ENCODE peak calls at places on chromosomes 12 and 14, in four cellular contexts. F is heart right ventricle, B is tibial artery, A is gastrocnemius medialis. O is an unnamed sample.

GRCh38 chr12:111607239-111607638 is 8.1 kb upstream of the ATXN2 start:
- DNase-seq in B (no peak), F (no peak), A (no peak), O (no peak)

GRCh38 chr12:85866929-85867776 is 6.9 kb upstream of the NTS start:
- DNase-seq in F (peak), B (no peak), A (no peak), O (no peak)

GRCh38 chr12:21615441-21615840 is 10.8 kb upstream of the GYS2 start:
- DNase-seq in A (no peak), F (no peak), B (no peak), O (no peak)

GRCh38 chr12:29073631-29074239 is 75.3 kb upstream of the FAR2 start:
- DNase-seq in A (no peak), B (no peak), F (peak), O (no peak)

GRCh38 chr12:18895946-18896345 is 158.0 kb downstream of the CAPZA3 start:
- DNase-seq in F (peak), B (no peak), A (no peak), O (no peak)

GRCh38 chr12:47636908-47637780 is 68.7 kb downstream of the RPAP3 start:
- DNase-seq in A (no peak), B (peak), F (no peak), O (no peak)

GRCh38 chr12:114562654-114563053 is 121.3 kb downstream of the TBX3 start:
- DNase-seq in F (no peak), B (no peak), A (no peak), O (no peak)

GRCh38 chr14:105419305-105420091 is at the start of gene MTA1:
- DNase-seq in F (no peak), A (no peak), B (no peak), O (no peak)

GRCh38 chr12:124557518-124558223 is 9.7 kb downstream of the NCOR2 start:
- DNase-seq in B (no peak), F (no peak), A (no peak), O (no peak)

GRCh38 chr12:109475993-109476806 is 900 bp downstream of the KCTD10 start:
- DNase-seq in F (no peak), B (no peak), A (no peak), O (no peak)

GRCh38 chr12:2092890-2093289 is 40.1 kb downstream of the CACNA1C start:
- DNase-seq in B (peak), A (no peak), F (peak), O (no peak)

GRCh38 chr12:87760943-87761342 is 268.3 kb downstream of the C12orf50 start:
- DNase-seq in A (no peak), F (no peak), B (no peak), O (no peak)

GRCh38 chr12:132327351-132328171 is 1.8 kb downstream of the GALNT9 start:
- DNase-seq in F (no peak), A (peak), B (peak), O (peak)
- H3K27ac ChIP-seq in F (no peak), A (no peak), B (no peak), O (no peak)

GRCh38 chr12:50082644-50083043 is 2.5 kb upstream of the SMARCD1 start:
- DNase-seq in B (no peak), A (no peak), F (no peak), O (no peak)
- H3K27ac ChIP-seq in B (no peak), A (no peak), F (no peak), O (no peak)

GRCh38 chr12:6818246-6819006 is 3.2 kb upstream of the GPR162 start:
- DNase-seq in B (no peak), F (no peak), A (no peak), O (no peak)
- H3K27ac ChIP-seq in B (no peak), F (no peak), A (no peak), O (no peak)

GRCh38 chr14:24804813-24805212 is 170.8 kb upstream of the GZMB start:
- DNase-seq in A (no peak), B (no peak), F (no peak), O (no peak)

GRCh38 chr14:24808412-24808811 is 174.4 kb upstream of the GZMB start:
- DNase-seq in B (no peak), F (no peak), A (no peak), O (no peak)

GRCh38 chr14:24803933-24804494 is 170.0 kb upstream of the GZMB start:
- DNase-seq in B (no peak), F (no peak), A (no peak), O (no peak)

GRCh38 chr14:24809147-24809546 is 175.2 kb upstream of the GZMB start:
- DNase-seq in B (no peak), A (no peak), F (no peak), O (no peak)

GRCh38 chr14:24806061-24806678 is 172.2 kb upstream of the GZMB start:
- DNase-seq in A (no peak), B (peak), F (peak), O (peak)
- H3K27ac ChIP-seq in A (no peak), B (no peak), F (no peak), O (no peak)

DNA sequence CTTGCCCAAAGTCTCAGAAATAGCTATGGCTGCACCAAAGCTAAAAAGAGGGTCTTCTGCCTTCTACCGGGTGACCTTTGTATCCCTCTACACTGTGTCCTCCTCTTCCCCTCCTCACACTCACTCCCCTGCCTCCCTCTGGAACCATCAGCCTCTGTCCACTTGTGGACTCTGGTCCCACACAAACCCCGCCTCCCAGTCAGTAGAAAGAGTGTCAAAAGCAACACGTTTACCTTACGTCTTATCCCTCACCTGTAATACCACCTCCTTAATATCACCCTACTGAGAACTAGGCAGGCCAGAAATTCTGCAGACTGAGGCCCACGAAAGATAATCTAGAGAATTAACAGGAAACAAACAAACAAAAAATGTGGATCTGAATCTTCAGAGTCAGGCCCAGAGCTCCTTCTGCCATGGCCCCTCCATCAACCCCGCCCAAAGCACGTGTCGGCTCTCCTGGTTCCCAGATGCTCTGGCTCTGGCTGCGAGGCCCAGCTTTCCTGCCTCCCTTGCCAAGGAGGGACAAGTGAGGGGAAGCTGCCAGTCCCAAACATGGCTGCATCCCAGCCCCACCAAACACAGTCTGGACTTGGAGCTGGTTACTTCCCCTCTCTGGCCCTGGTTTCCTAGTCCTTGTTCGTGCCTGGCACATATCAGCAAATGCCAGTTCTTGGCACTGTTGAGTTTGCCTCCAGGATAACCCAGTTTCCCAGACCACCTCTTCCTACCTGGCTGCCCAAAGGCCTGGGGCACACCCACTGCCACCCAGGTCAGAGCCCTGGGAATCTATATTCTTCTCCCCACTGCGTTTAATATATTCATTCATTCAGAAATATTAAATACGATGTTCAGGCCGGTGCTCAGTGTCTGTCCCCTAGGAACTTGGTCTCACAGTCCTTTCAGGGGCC is 2.7 kb downstream of the ACTN1 start:
- DNase-seq in F (peak), A (no peak), B (peak), O (no peak)
- H3K27ac ChIP-seq in F (no peak), A (peak), B (peak), O (peak)

DNA sequence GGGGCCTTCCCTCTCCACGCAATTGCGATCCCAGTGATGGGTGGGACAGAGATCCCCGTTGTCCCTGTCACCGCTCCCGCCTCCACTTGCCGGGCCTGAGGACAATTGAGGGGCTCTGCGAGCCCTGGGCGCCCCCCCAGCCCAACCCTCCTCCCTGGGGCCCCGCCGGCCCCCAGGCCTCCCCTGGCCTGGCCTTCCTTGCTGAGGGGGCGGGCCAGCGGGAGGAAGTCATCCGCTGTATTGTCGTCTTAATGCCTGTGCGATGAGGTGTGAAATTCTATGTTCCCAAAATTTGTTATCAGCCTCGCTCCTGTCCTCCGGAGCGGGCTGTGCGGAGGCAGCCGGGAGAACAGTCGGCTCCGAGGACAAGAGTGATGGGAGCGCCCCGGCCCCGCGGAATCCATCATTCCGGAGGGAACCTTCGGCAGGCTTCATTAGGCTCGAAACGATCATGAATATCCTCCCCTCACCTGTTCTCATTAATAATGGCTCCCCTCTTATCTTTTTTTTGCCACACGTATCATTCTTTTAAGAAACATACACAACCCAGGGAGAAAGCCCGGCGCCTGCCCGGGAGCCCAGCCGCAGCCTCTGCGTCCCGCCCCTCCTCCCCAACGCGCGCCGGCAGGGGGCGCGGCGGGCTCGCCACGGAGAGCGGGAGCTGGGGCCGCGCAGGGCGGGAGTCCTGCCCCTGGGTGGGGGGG is 17.3 kb upstream of the DLK1 start:
- DNase-seq in B (no peak), A (no peak), F (peak), O (no peak)
- H3K27ac ChIP-seq in B (no peak), A (no peak), F (no peak), O (no peak)

GRCh38 chr14:33943081-33943480 is 7.8 kb downstream of the EGLN3 start:
- DNase-seq in A (no peak), B (no peak), F (no peak), O (peak)

GRCh38 chr14:33938131-33938949 is 12.5 kb downstream of the EGLN3 start:
- DNase-seq in B (peak), A (peak), F (peak), O (peak)

GRCh38 chr14:33940561-33941011 is 10.3 kb downstream of the EGLN3 start:
- DNase-seq in F (no peak), B (no peak), A (no peak), O (no peak)

GRCh38 chr14:33943484-33943883 is 7.4 kb downstream of the EGLN3 start:
- DNase-seq in F (no peak), A (no peak), B (no peak), O (no peak)

GRCh38 chr14:33941727-33942126 is 9.1 kb downstream of the EGLN3 start:
- DNase-seq in A (no peak), F (no peak), B (no peak), O (no peak)
- H3K27ac ChIP-seq in A (no peak), F (no peak), B (no peak), O (no peak)

DNA sequence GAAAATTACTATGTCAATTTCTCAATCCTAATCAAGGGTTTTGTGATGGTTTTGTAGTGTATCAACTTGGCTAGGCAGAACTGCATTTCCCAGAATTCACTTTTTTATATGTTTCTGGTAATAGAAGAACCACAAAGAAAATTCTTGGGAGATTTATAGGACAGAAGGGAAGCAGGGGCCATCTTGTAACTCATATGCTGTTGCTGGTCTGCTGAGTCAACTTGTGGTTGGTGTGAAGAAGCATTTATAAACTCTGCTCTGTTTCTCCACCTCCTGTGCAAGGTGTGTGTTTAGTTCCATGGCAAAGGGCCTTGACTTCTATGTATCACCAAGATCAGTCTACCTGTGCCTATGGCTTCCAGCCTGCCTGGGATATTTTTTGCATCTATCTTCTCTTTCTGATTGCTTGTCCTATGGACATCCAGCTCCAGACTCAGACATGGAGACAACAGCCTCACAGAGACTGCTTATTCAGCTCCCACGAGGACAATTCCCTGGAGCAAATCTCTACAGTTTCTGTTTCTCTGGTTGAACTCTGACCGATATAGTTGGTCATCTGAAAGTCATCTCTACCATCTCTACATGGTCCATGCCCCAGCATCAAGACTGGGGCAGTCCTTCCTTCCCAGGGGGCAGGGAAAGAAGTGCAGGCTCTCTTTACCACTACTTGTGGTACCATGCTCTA is 364.3 kb upstream of the DDHD1 start:
- DNase-seq in F (no peak), B (no peak), A (no peak), O (no peak)
- H3K27ac ChIP-seq in F (no peak), B (no peak), A (no peak), O (no peak)

DNA sequence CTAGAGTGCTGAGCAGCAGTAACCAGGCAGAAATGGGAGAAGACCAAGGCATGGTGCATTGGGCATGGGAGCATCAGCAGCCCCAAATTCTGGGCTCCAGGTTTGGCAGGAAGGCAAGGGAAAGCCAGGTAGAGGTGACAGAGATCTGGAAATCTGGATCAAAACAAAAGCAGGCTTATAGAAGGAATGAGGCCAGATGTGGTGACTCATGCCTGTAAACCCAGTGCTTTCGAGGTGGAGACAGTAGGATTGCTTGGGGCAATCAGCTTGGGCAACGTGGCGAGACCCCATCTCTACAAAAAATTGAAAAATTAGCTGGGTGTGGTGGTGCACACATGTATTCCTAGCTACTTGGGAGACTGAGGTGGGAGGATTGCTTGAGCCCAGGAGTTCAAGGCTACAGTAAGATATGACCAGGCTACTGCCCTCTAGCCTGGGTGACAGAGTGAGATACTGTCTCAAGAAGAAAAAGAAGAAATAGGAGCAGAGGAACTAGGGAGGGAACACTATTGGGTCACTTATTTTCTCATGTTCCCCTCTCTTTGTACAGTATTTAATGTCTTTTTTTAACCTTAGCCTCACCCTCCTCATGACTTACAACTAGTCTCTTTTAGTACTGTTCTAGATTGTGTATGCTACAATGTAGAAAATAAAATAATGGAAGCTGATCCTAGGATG is 25.1 kb downstream of the SLC4A8 start:
- DNase-seq in A (no peak), B (no peak), F (no peak), O (no peak)
- H3K27ac ChIP-seq in A (no peak), B (no peak), F (no peak), O (no peak)

DNA sequence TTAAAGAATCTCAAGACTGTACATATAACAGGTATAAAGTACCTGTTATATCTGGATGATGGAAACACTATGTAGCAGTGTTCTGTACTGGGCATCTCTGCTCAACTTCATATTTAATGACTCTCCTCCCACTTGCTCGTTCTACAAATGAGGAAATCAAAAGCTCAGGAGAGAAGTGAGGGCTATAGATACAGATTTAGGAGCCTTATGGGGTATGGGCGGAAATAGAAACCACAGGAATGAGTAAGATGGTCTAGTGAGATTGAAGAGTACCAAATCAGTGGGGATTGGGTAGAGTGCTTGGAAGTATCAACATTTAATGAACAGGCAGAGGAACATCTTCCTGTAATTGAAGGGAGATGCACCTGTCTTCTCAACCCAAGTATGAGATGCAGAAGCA is 23.8 kb upstream of the POLR3B start:
- DNase-seq in F (no peak), A (no peak), B (no peak), O (no peak)
- H3K27ac ChIP-seq in F (no peak), A (no peak), B (no peak), O (no peak)

O was measured in caudate nucleus.